ENCODE peak calls at places on chromosomes 1 and 21, in four cellular contexts. S, L, H and A are unnamed samples.

GRCh38 chr1:222798975-222799374 is 15.9 kb upstream of the DISP1 start:
- DNase-seq in S (no peak), L (no peak), H (no peak), A (no peak)

GRCh38 chr21:17386498-17386897 is 126.3 kb upstream of the CXADR start:
- DNase-seq in S (no peak), L (no peak), H (no peak), A (no peak)

GRCh38 chr1:234486858-234487830 is 8.2 kb upstream of the TARBP1 start:
- DNase-seq in S (peak), L (no peak), H (peak), A (no peak)

GRCh38 chr1:98034505-98034904 is 113.7 kb upstream of the DPYD start:
- DNase-seq in S (no peak), L (no peak), H (peak), A (no peak)

GRCh38 chr1:40096977-40097782 is at the start of gene PPT1:
- DNase-seq in S (peak), L (peak), H (peak), A (peak)

GRCh38 chr1:170959385-170959784 is 24.1 kb downstream of the MROH9 start:
- DNase-seq in S (peak), L (no peak), H (no peak), A (no peak)

GRCh38 chr1:87327362-87328120 is 1.1 kb upstream of the LMO4 start:
- DNase-seq in S (no peak), L (no peak), H (no peak), A (no peak)

GRCh38 chr1:234235373-234235772 is 137.9 kb upstream of the COA6 start:
- DNase-seq in S (no peak), L (no peak), H (no peak), A (no peak)

GRCh38 chr1:40878906-40879305 is 16.7 kb upstream of the CITED4 start:
- DNase-seq in S (no peak), L (no peak), H (no peak), A (no peak)

GRCh38 chr1:234862944-234863515 is 253.1 kb upstream of the IRF2BP2 start:
- DNase-seq in S (peak), L (no peak), H (no peak), A (peak)

GRCh38 chr21:42453301-42454220 is 42.5 kb downstream of the RSPH1 start:
- DNase-seq in S (no peak), L (no peak), H (no peak), A (no peak)

GRCh38 chr1:52674497-52675384 is 23.4 kb downstream of the COA7 start:
- DNase-seq in S (peak), L (no peak), H (no peak), A (no peak)

GRCh38 chr1:19455353-19455752 is 30.0 kb downstream of the CAPZB start:
- DNase-seq in S (no peak), L (no peak), H (no peak), A (no peak)

GRCh38 chr1:44333373-44333772 is 21.7 kb downstream of the ERI3 start:
- DNase-seq in S (no peak), L (no peak), H (no peak), A (no peak)

GRCh38 chr1:32014199-32014936 is 700 bp downstream of the KHDRBS1 start:
- DNase-seq in S (peak), L (peak), H (peak), A (peak)

GRCh38 chr1:86753700-86754099 is 49.3 kb downstream of the SH3GLB1 start:
- DNase-seq in S (peak), L (no peak), H (peak), A (no peak)